ENCODE peak calls at places on chromosomes 3 and 15, in seven cellular contexts. One of them, this sample, is unnamed.
A peak's percentile ranks its signal among the peaks of the same experiment; 100 is the strongest.

GRCh38 chr3:100108464-100109079 is 5.7 kb downstream of the FILIP1L start:
- DNase-seq in Peyer's patch: no peak
- DNase-seq in transverse colon: no peak
- DNase-seq in body of pancreas: no peak
- DNase-seq in A549: no peak
- DNase-seq in ovary: no peak
- DNase-seq in HepG2: peak; percentile 18
- DNase-seq in this sample: no peak

GRCh38 chr15:76337739-76338554 is 1.4 kb downstream of the ISL2 start:
- DNase-seq in HepG2: no peak
- DNase-seq in A549: no peak
- DNase-seq in body of pancreas: no peak
- DNase-seq in transverse colon: peak; percentile 25
- DNase-seq in Peyer's patch: no peak
- DNase-seq in ovary: no peak
- DNase-seq in this sample: no peak

GRCh38 chr3:131535131-131535530 is 32.4 kb upstream of the MRPL3 start:
- DNase-seq in ovary: no peak
- DNase-seq in body of pancreas: no peak
- DNase-seq in A549: no peak
- DNase-seq in transverse colon: no peak
- DNase-seq in HepG2: no peak
- DNase-seq in Peyer's patch: no peak
- DNase-seq in this sample: no peak

GRCh38 chr15:22893881-22894280 is 55.4 kb downstream of the NIPA2 start:
- DNase-seq in ovary: no peak
- DNase-seq in transverse colon: no peak
- DNase-seq in HepG2: no peak
- DNase-seq in A549: no peak
- DNase-seq in body of pancreas: no peak
- DNase-seq in Peyer's patch: no peak
- DNase-seq in this sample: no peak

GRCh38 chr15:65206750-65207149 is 4.5 kb downstream of the CILP start:
- DNase-seq in Peyer's patch: no peak
- DNase-seq in HepG2: no peak
- DNase-seq in transverse colon: no peak
- DNase-seq in body of pancreas: no peak
- DNase-seq in A549: no peak
- DNase-seq in ovary: no peak
- DNase-seq in this sample: no peak

GRCh38 chr15:77599899-77600298 is 32.8 kb downstream of the LINGO1 start:
- DNase-seq in ovary: no peak
- DNase-seq in body of pancreas: no peak
- DNase-seq in transverse colon: peak; percentile 33
- DNase-seq in HepG2: peak; percentile 20
- DNase-seq in A549: peak; percentile 56
- DNase-seq in Peyer's patch: no peak
- DNase-seq in this sample: no peak

GRCh38 chr3:16236856-16237393 is 27.8 kb downstream of the DPH3 start:
- DNase-seq in HepG2: no peak
- DNase-seq in ovary: peak; percentile 53
- DNase-seq in transverse colon: no peak
- DNase-seq in Peyer's patch: no peak
- DNase-seq in A549: no peak
- DNase-seq in body of pancreas: no peak
- DNase-seq in this sample: no peak

GRCh38 chr15:60347480-60348069 is 50.2 kb downstream of the ANXA2 start:
- DNase-seq in HepG2: no peak
- DNase-seq in Peyer's patch: no peak
- DNase-seq in ovary: no peak
- DNase-seq in transverse colon: no peak
- DNase-seq in A549: no peak
- DNase-seq in body of pancreas: no peak
- DNase-seq in this sample: no peak

DNA sequence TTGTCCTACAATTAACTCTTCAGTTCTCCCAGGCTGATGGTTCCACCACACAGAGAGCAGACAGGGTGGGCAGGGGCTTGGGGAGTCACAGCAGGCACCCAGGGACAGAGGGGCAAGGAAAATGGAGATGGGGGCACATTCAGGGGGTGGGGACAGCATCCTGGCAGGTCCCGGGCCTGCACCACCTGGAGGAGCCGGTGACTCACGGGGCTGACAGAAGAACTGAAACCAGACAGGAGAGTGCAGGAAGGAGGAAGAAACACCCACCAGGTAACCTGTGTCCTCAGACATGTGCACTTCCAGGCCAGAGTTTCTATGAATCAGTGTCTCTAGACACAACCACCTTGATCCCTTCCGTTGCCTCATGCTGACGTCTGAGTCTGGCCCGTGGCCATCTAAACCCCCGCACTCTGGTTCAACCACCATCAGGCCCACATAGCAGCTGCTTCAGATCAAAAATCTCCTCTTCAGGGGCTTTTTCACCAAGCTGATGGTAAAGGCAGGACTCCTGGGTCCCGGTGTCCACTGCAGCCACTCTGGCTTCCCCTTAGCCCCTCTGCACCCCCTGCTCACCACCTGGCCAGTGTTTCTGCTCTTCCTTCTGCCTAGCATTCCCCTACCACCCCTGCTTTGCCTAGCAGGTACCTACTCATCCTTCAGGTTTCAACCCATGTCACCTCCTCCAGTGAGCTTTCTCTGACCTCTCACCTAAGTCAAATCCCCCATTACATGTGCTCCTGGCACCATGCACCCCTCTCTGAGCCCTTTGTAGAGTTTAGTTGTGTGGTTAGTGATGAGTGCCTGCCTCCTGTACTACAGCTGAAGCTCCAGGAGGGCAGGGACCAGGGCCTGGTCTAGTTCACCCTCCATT is 16.5 kb upstream of the CYP11A1 start:
- DNase-seq in body of pancreas: no peak
- DNase-seq in Peyer's patch: peak; percentile 43
- DNase-seq in transverse colon: no peak
- DNase-seq in ovary: no peak
- DNase-seq in A549: peak; percentile 33
- DNase-seq in HepG2: no peak
- DNase-seq in this sample: peak; percentile 44
- TF ChIP-seq POLR2A in body of pancreas: no peak
- TF ChIP-seq POLR2A in Peyer's patch: no peak
- TF ChIP-seq POLR2A in transverse colon: no peak
- TF ChIP-seq POLR2A in ovary: no peak
- TF ChIP-seq POLR2A in A549: no peak
- TF ChIP-seq POLR2A in HepG2: no peak
- TF ChIP-seq POLR2A in this sample: no peak

GRCh38 chr3:8576436-8576835 is 68.2 kb downstream of the SSUH2 start:
- DNase-seq in transverse colon: no peak
- DNase-seq in ovary: no peak
- DNase-seq in HepG2: no peak
- DNase-seq in Peyer's patch: no peak
- DNase-seq in body of pancreas: no peak
- DNase-seq in A549: no peak
- DNase-seq in this sample: no peak
- H3K27ac ChIP-seq in transverse colon: peak overlapping the region; percentile 29
- H3K27ac ChIP-seq in ovary: no peak overlapping the region
- H3K27ac ChIP-seq in HepG2: no peak overlapping the region
- H3K27ac ChIP-seq in Peyer's patch: peak overlapping the region; percentile 36
- H3K27ac ChIP-seq in body of pancreas: no peak overlapping the region
- H3K27ac ChIP-seq in A549: no peak overlapping the region
- H3K27ac ChIP-seq in this sample: peak overlapping the region; percentile 40

DNA sequence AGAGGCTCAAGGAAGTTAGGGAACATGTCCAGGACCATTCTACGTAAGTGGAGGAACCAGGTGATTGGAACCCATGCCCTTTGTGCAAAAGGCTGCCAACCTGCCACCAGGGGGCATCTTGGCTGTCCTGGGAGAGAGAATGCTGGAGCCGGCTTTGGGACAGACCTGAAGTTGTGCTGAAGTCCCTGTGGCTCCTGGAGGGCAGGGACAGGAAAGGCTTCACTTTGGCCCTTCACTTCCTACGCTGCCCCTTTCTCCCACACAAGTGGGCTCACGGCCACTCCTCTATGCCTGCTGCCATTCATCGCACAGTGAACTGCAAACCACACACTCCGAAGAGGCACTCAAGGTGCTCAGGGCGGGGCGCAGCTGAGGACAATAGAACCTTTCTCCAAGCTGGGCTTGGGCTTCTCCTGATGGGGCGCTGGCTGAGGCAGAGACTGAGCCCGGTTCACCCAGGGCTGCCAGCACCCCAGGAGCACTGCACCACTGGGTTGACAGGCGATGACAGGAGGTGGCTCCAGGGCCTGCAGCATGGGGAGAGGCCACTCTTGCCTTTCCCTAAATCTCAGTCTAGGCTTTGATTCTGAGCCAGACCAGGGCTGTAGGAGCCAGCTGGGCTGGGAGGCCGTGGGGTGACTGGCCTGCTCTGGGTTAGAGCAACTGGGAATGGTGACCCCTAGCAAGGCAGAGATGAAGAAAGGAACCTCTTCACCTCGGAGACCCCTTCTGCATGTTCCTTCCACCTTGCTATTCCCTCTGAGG is 8.4 kb downstream of the SHF start:
- DNase-seq in ovary: no peak
- DNase-seq in A549: peak; percentile 43
- DNase-seq in Peyer's patch: peak; percentile 75
- DNase-seq in transverse colon: peak; percentile 69
- DNase-seq in body of pancreas: peak; percentile 48
- DNase-seq in HepG2: peak; percentile 48
- DNase-seq in this sample: peak; percentile 59
- TF ChIP-seq CTCF in ovary: no peak
- TF ChIP-seq CTCF in A549: peak; percentile 25
- TF ChIP-seq CTCF in Peyer's patch: peak; percentile 68
- TF ChIP-seq CTCF in transverse colon: peak; percentile 61
- TF ChIP-seq CTCF in body of pancreas: peak; percentile 40
- TF ChIP-seq CTCF in HepG2: peak; percentile 74
- TF ChIP-seq CTCF in this sample: no peak

GRCh38 chr15:63894662-63894949 is 60.9 kb upstream of the HERC1 start:
- DNase-seq in body of pancreas: no peak
- DNase-seq in A549: no peak
- DNase-seq in ovary: peak; percentile 1
- DNase-seq in transverse colon: no peak
- DNase-seq in HepG2: no peak
- DNase-seq in Peyer's patch: no peak
- DNase-seq in this sample: no peak

GRCh38 chr15:63895787-63896218 is 62.1 kb upstream of the HERC1 start:
- DNase-seq in A549: no peak
- DNase-seq in transverse colon: no peak
- DNase-seq in ovary: peak; percentile 19
- DNase-seq in body of pancreas: no peak
- DNase-seq in HepG2: no peak
- DNase-seq in Peyer's patch: no peak
- DNase-seq in this sample: no peak

GRCh38 chr15:63892794-63893441 is 59.2 kb upstream of the HERC1 start:
- DNase-seq in A549: no peak
- DNase-seq in Peyer's patch: no peak
- DNase-seq in HepG2: no peak
- DNase-seq in body of pancreas: peak; percentile 19
- DNase-seq in ovary: no peak
- DNase-seq in transverse colon: peak; percentile 59
- DNase-seq in this sample: peak; percentile 53

GRCh38 chr15:63895194-63895593 is 61.4 kb upstream of the HERC1 start:
- DNase-seq in ovary: peak; percentile 16
- DNase-seq in A549: no peak
- DNase-seq in Peyer's patch: no peak
- DNase-seq in HepG2: no peak
- DNase-seq in body of pancreas: no peak
- DNase-seq in transverse colon: no peak
- DNase-seq in this sample: no peak

GRCh38 chr15:63893866-63894661 is 60.3 kb upstream of the HERC1 start:
- DNase-seq in Peyer's patch: no peak
- DNase-seq in A549: no peak
- DNase-seq in HepG2: no peak
- DNase-seq in transverse colon: no peak
- DNase-seq in body of pancreas: no peak
- DNase-seq in ovary: peak; percentile 15
- DNase-seq in this sample: no peak
- TF ChIP-seq POLR2A in Peyer's patch: no peak
- TF ChIP-seq POLR2A in A549: no peak
- TF ChIP-seq POLR2A in HepG2: no peak
- TF ChIP-seq POLR2A in transverse colon: no peak
- TF ChIP-seq POLR2A in body of pancreas: no peak
- TF ChIP-seq POLR2A in ovary: no peak
- TF ChIP-seq POLR2A in this sample: no peak

This sample was measured in stomach.